ENCODE peak calls at places on chromosomes 5 and 9, in four cellular contexts. M, H, G and Q are unnamed samples.

GRCh38 chr9:127903557-127904475 is 4.4 kb upstream of the ST6GALNAC6 start:
- DNase-seq in M (peak), H (no peak), G (peak), Q (peak)

GRCh38 chr5:34486160-34486765 is 169.9 kb upstream of the RAI14 start:
- DNase-seq in G (peak), M (peak), H (peak), Q (peak)

GRCh38 chr9:116504893-116505480 is 182.1 kb upstream of the TRIM32 start:
- DNase-seq in H (no peak), M (no peak), G (peak), Q (no peak)

GRCh38 chr5:66582499-66582898 is 13.7 kb upstream of the MAST4 start:
- DNase-seq in M (no peak), G (no peak), H (no peak), Q (no peak)

GRCh38 chr9:98222885-98223640 is 30.6 kb upstream of the CORO2A start:
- DNase-seq in H (peak), G (no peak), M (no peak), Q (no peak)

GRCh38 chr5:109529987-109530386 is 120.2 kb upstream of the PJA2 start:
- DNase-seq in G (no peak), H (no peak), M (no peak), Q (no peak)

GRCh38 chr5:58080573-58080972 is 379.3 kb downstream of the PLK2 start:
- DNase-seq in H (peak), M (no peak), G (no peak), Q (no peak)

GRCh38 chr5:56412601-56413379 is 179.7 kb upstream of the ANKRD55 start:
- DNase-seq in G (peak), M (peak), H (no peak), Q (no peak)

GRCh38 chr9:126117631-126118030 is 209.0 kb upstream of the MVB12B start:
- DNase-seq in H (no peak), M (no peak), G (no peak), Q (no peak)

GRCh38 chr5:175382171-175382570 is 61.8 kb downstream of the DRD1 start:
- DNase-seq in M (no peak), G (no peak), H (no peak), Q (no peak)

GRCh38 chr5:39352170-39352569 is 12.1 kb downstream of the C9 start:
- DNase-seq in H (no peak), M (no peak), G (no peak), Q (no peak)

GRCh38 chr9:88183798-88184495 is 45.7 kb upstream of the SPATA31C2 start:
- DNase-seq in G (no peak), M (no peak), H (no peak), Q (no peak)

GRCh38 chr9:36665921-36666429 is 93.3 kb downstream of the MELK start:
- DNase-seq in H (peak), M (no peak), G (peak), Q (peak)

GRCh38 chr5:1833264-1834021 is 32.2 kb downstream of the NDUFS6 start:
- DNase-seq in H (no peak), M (no peak), G (no peak), Q (no peak)

DNA sequence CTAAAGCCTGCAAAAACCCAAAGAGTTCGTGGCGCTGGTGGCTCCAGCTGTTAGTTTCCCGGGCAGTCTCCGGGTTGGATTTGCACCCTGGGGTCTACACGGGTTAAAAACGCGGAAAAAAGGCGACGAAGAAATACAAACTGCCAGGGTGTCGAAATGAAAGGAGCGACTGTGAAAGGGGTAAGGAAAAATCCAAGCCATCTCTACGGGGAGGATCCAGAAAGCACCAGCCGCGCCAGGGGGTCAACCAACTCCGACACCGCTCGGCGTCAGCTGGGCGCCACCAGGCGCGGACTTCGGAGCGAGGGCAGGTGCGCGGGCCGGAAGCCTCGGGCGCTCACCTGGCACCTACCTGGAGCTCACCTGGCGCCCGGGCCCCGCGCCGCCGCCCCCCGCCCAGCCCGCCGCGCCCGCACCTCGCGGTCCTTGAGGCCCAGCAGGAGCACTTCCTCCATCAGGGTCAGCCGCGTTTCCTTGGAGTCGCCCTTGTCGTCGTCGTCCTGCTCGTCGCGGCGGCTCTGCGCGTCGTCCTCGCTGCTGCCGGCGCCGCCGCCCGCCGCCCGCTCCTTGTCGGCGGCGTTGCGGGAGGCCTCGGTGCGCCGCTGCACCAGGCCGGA is 617 bp downstream of the GOLPH3 start:
- DNase-seq in G (peak), H (peak), M (peak), Q (peak)
- TF ChIP-seq POLR2A in G (no peak), H (no peak), M (no peak), Q (no peak)

GRCh38 chr5:40755407-40756365 is at the start of gene TTC33:
- DNase-seq in G (peak), M (peak), H (peak), Q (peak)
- TF ChIP-seq POLR2A in G (peak), M (peak), H (peak), Q (peak)

GRCh38 chr9:131734165-131734610 is 5.7 kb downstream of the RAPGEF1 start:
- DNase-seq in G (peak), H (no peak), M (no peak), Q (peak)

GRCh38 chr9:131734781-131735180 is 5.1 kb downstream of the RAPGEF1 start:
- DNase-seq in H (no peak), G (peak), M (no peak), Q (no peak)

GRCh38 chr9:131736440-131736839 is 3.4 kb downstream of the RAPGEF1 start:
- DNase-seq in M (no peak), G (peak), H (no peak), Q (no peak)

GRCh38 chr9:131733601-131734061 is 6.2 kb downstream of the RAPGEF1 start:
- DNase-seq in M (no peak), H (peak), G (peak), Q (peak)

DNA sequence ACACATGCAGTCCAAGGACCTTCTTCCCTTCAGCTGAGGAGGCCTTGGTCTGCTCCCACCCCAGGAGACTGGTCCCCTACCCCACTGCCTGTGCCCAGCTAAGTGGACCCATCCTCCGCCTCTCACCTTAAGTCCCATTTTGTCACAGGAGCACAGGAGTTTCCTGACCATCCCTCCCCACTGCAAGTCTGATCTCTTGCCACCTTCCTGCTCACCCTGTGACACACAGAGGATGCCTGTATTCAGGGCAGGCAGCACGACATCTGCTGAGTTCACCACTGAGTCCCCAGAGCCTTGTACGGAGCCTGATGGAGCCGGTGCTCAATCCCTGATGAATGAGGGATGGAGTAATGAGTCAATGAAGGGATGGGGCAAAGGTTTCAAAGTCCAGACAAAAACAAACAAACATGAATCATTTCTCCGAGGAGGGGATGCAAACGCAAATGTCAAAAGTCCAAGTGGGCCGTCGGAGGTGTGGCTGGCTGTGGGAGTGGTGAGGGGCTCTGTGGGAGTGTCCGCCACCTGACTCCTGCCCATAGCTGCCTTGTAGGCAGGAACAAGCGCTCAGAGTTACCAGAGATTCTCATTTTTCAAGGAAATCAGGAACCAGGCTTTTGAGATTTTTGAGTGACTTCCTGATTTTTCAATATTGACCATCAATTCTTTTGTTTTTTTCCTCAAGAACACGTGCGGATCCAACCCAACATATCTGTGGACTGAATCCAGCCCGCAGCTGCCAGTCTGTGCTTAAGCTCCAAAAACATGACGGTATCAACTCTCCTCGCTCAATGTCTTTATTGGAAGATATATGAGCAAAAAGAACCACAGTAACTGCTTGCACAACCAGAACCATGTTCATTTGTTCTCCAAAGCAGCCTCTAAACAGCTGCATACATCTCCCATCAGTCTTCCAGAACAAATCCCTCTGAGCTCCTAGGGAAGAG is 4.4 kb downstream of the RAPGEF1 start:
- DNase-seq in M (no peak), G (no peak), H (no peak), Q (no peak)
- TF ChIP-seq POLR2A in M (no peak), G (no peak), H (no peak), Q (no peak)

GRCh38 chr9:93133641-93134017 is 422 bp downstream of the NINJ1 start:
- DNase-seq in M (peak), G (peak), H (peak), Q (peak)
- TF ChIP-seq POLR2A in M (no peak), G (no peak), H (peak), Q (no peak)

DNA sequence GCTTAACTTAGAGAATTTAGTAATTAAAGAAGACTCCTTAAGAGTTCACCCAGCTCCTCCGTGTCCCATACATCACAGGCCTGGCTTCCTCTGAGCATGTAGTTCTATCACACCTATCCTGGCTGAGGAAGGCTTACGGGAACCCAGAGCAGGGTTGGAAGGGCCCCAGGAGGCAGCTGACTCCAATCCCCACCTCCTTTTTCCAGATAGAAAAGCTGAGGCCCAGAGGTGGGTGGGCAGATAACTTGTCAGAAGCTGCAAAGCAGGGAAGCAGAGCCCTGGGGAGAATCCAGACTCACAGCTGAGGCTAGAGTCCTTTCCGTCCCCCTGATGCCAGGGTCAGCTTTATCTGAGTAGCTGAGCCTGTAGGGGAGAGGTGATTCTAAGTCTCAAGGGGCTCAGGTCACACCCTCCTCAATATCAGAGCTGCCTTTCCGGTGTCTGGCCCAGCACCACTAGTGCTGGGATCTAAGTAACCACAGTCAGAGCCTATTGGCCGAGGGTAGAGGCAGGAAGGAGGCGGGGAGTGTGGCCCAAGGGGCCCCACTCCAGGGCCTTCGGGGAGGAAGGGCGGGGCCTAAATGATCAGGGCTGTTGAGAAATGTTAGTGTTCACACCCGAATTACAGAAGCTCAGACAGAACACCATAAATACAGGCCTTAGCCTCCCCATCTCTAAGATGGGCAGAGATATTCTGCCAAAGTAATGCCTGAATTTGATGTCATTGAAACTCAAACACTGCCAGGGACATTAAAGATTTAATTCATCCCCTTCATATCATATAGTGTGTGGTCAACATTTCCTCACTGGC is 9.9 kb downstream of the CCDC69 start:
- DNase-seq in M (peak), G (peak), H (no peak), Q (peak)
- TF ChIP-seq POLR2A in M (peak), G (peak), H (no peak), Q (peak)